ENCODE peak calls at places on chromosomes 11 and 22, in four cellular contexts. C is RCC 7860, A is HCT116, P is NCI-H2029 treated with DMSO at 0.1 percent for 48 hours. N is an unnamed sample.
A peak's percentile ranks its signal among the peaks of the same experiment; 100 is the strongest.

GRCh38 chr11:29279716-29280115 is 737.1 kb downstream of the KCNA4 start:
- DNase-seq in C (no peak), A (no peak), P (no peak), N (no peak)

GRCh38 chr11:2072551-2073261 is 66.5 kb downstream of the IGF2 start:
- DNase-seq in C (no peak), A (no peak), P (no peak), N (no peak)

GRCh38 chr22:42217752-42218280 is 52.6 kb downstream of the TCF20 start:
- DNase-seq in C (no peak), A (no peak), P (no peak), N (no peak)

GRCh38 chr11:61745796-61746653 is 6.4 kb upstream of the MYRF start:
- DNase-seq in C (no peak), A (no peak), P (no peak), N (no peak)

GRCh38 chr11:11586465-11586864 is 35.3 kb downstream of the GALNT18 start:
- DNase-seq in C (no peak), A (no peak), P (no peak), N (no peak)

GRCh38 chr11:71145988-71146824 is 106.2 kb downstream of the SHANK2 start:
- DNase-seq in C (no peak), A (no peak), P (no peak), N (no peak)

GRCh38 chr11:58927393-58928081 is 11.8 kb upstream of the GLYATL1 start:
- DNase-seq in C (no peak), A (no peak), P (peak; percentile 93), N (peak; percentile 96)

GRCh38 chr22:26783886-26784285 is 126.5 kb downstream of the MIAT start:
- DNase-seq in C (no peak), A (no peak), P (no peak), N (no peak)

GRCh38 chr22:47316020-47316419 is 553.6 kb downstream of the TBC1D22A start:
- DNase-seq in C (no peak), A (no peak), P (no peak), N (no peak)

GRCh38 chr22:17398159-17398558 is 28.9 kb downstream of the CECR2 start:
- DNase-seq in C (no peak), A (no peak), P (no peak), N (no peak)

GRCh38 chr11:69446108-69446507 is 35.4 kb upstream of the LINC01488 start:
- DNase-seq in C (no peak), A (no peak), P (no peak), N (no peak)

GRCh38 chr11:114157476-114158050 is 98.1 kb downstream of the ZBTB16 start:
- DNase-seq in C (no peak), A (no peak), P (no peak), N (no peak)

GRCh38 chr22:47552541-47553205 is 790.2 kb downstream of the TBC1D22A start:
- DNase-seq in C (no peak), A (no peak), P (no peak), N (no peak)

GRCh38 chr22:17777005-17777716 is 2.9 kb upstream of the BID start:
- DNase-seq in C (peak; percentile 16), A (no peak), P (no peak), N (no peak)

GRCh38 chr11:76233936-76234703 is 27.8 kb upstream of the WNT11 start:
- DNase-seq in C (no peak), A (no peak), P (no peak), N (no peak)

GRCh38 chr22:46390652-46391301 is 55.3 kb downstream of the TRMU start:
- DNase-seq in C (no peak), A (no peak), P (peak; percentile 21), N (no peak)

GRCh38 chr11:67195971-67196418 is 70.3 kb upstream of the GRK2 start:
- DNase-seq in C (no peak), A (no peak), P (no peak), N (no peak)

GRCh38 chr11:68658661-68659060 is 25.7 kb upstream of the GAL start:
- DNase-seq in C (no peak), A (no peak), P (no peak), N (no peak)

GRCh38 chr22:31872209-31872608 is 72.1 kb upstream of the YWHAH start:
- DNase-seq in C (no peak), A (no peak), P (no peak), N (no peak)

GRCh38 chr11:128021304-128022006 is 565.9 kb downstream of the ETS1 start:
- DNase-seq in C (no peak), A (no peak), P (no peak), N (no peak)

GRCh38 chr11:3206128-3206921 is 12.3 kb downstream of the MRGPRG start:
- DNase-seq in C (no peak), A (no peak), P (no peak), N (no peak)

GRCh38 chr11:73158356-73159051 is 16.4 kb upstream of the FCHSD2 start:
- DNase-seq in C (no peak), A (no peak), P (no peak), N (no peak)

GRCh38 chr11:12538889-12539421 is 135.3 kb upstream of the TEAD1 start:
- DNase-seq in C (no peak), A (no peak), P (no peak), N (no peak)

GRCh38 chr11:129023968-129024676 is 81.5 kb upstream of the TP53AIP1 start:
- DNase-seq in C (no peak), A (peak; percentile 82), P (peak; percentile 46), N (peak; percentile 30)

GRCh38 chr11:1727861-1728260 is 22.5 kb downstream of the IFITM10 start:
- DNase-seq in C (no peak), A (no peak), P (no peak), N (no peak)

GRCh38 chr22:22187299-22187698 is 57.3 kb upstream of the VPREB1 start:
- DNase-seq in C (no peak), A (no peak), P (no peak), N (no peak)

GRCh38 chr11:131865860-131866259 is 495.4 kb downstream of the NTM start:
- DNase-seq in C (no peak), A (no peak), P (no peak), N (no peak)

GRCh38 chr11:8080674-8081590 is at the start of gene TUB:
- DNase-seq in C (no peak), A (no peak), P (no peak), N (no peak)

GRCh38 chr11:132821027-132821426 is 711.3 kb downstream of the OPCML start:
- DNase-seq in C (no peak), A (no peak), P (no peak), N (no peak)

GRCh38 chr11:109734602-109735001 is 312.6 kb downstream of the C11orf87 start:
- DNase-seq in C (no peak), A (no peak), P (no peak), N (no peak)